ENCODE peak calls at places on chromosomes 16 and 17, in four cellular contexts. X is GM12878, Y is K562, G is H1. J is an unnamed sample.

GRCh38 chr16:2231016-2231931 is 5.0 kb upstream of the DNASE1L2 start:
- DNase-seq in Y (no peak), G (no peak), X (no peak), J (no peak)

GRCh38 chr17:18261146-18261515 is 669 bp downstream of the MIEF2 start:
- DNase-seq in Y (peak), X (no peak), G (peak), J (peak)

GRCh38 chr16:71421911-71422310 is 19.9 kb downstream of the TLE7 start:
- DNase-seq in Y (peak), X (no peak), G (peak), J (no peak)

GRCh38 chr17:62562656-62563055 is 64.8 kb upstream of the MRC2 start:
- DNase-seq in G (no peak), Y (no peak), X (no peak), J (peak)

GRCh38 chr16:869823-870641 is 69.5 kb upstream of the GNG13 start:
- DNase-seq in Y (no peak), G (no peak), X (no peak), J (no peak)

GRCh38 chr16:66266436-66267286 is 99.8 kb upstream of the CDH5 start:
- DNase-seq in Y (no peak), G (no peak), X (no peak), J (peak)

GRCh38 chr16:17367932-17368331 is 102.8 kb downstream of the XYLT1 start:
- DNase-seq in X (no peak), Y (peak), G (peak), J (peak)

GRCh38 chr16:10312784-10313724 is 72.8 kb upstream of the ATF7IP2 start:
- DNase-seq in X (peak), G (no peak), Y (no peak), J (no peak)

GRCh38 chr17:36507266-36507665 is 20.8 kb downstream of the ZNHIT3 start:
- DNase-seq in X (no peak), Y (no peak), G (no peak), J (no peak)

GRCh38 chr17:45812102-45812501 is 28.0 kb downstream of the CRHR1 start:
- DNase-seq in G (no peak), X (no peak), Y (peak), J (no peak)

GRCh38 chr17:14205992-14206461 is 30.6 kb downstream of the CDRT15 start:
- DNase-seq in X (no peak), Y (no peak), G (no peak), J (no peak)

GRCh38 chr16:67392301-67393059 is 818 bp downstream of the TPPP3 start:
- DNase-seq in X (no peak), G (no peak), Y (no peak), J (no peak)

GRCh38 chr16:49693445-49693844 is 162.5 kb downstream of the ZNF423 start:
- DNase-seq in Y (no peak), X (no peak), G (no peak), J (no peak)

GRCh38 chr17:2023692-2024571 is 1.2 kb downstream of the RTN4RL1 start:
- DNase-seq in G (peak), X (no peak), Y (peak), J (peak)

GRCh38 chr17:81961087-81961514 is at the start of gene NOTUM:
- DNase-seq in Y (peak), G (peak), X (no peak), J (peak)

GRCh38 chr17:32910769-32911168 is 17.2 kb upstream of the TMEM98 start:
- DNase-seq in X (no peak), G (no peak), Y (no peak), J (no peak)

GRCh38 chr17:17171991-17172939 is 33.9 kb downstream of the PLD6 start:
- DNase-seq in X (no peak), G (no peak), Y (peak), J (no peak)

GRCh38 chr17:34981538-34982241 is 1.4 kb downstream of the LIG3 start:
- DNase-seq in G (no peak), X (no peak), Y (peak), J (peak)

GRCh38 chr17:31596382-31597323 is 205.2 kb downstream of the RAB11FIP4 start:
- DNase-seq in X (peak), G (no peak), Y (no peak), J (peak)

GRCh38 chr16:3188925-3189825 is 1.2 kb downstream of the OR1F1 start:
- DNase-seq in G (peak), X (no peak), Y (peak), J (peak)

DNA sequence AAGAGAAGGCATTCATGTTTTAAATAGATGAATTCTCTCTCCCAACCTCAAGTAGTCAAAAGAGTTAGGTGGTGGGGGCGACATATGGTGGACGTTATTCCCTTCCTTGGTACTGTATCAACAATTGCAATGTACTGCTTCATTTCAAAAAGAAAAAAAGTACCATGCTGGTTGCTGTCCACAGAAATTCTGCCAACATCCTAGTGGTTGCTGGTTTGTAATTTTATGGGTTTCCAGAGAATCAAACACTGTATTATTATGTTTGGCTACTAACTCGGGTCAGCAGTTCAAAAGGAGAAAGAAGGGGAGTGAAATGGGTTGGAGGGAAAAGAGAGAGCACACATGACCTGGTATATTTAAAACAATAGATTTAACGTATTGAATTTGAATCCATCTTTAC is 61.1 kb upstream of the KCNJ16 start:
- DNase-seq in Y (no peak), X (no peak), G (no peak), J (no peak)
- TF ChIP-seq CHD1 in Y (no peak), X (no peak), G (no peak), J (no peak)

DNA sequence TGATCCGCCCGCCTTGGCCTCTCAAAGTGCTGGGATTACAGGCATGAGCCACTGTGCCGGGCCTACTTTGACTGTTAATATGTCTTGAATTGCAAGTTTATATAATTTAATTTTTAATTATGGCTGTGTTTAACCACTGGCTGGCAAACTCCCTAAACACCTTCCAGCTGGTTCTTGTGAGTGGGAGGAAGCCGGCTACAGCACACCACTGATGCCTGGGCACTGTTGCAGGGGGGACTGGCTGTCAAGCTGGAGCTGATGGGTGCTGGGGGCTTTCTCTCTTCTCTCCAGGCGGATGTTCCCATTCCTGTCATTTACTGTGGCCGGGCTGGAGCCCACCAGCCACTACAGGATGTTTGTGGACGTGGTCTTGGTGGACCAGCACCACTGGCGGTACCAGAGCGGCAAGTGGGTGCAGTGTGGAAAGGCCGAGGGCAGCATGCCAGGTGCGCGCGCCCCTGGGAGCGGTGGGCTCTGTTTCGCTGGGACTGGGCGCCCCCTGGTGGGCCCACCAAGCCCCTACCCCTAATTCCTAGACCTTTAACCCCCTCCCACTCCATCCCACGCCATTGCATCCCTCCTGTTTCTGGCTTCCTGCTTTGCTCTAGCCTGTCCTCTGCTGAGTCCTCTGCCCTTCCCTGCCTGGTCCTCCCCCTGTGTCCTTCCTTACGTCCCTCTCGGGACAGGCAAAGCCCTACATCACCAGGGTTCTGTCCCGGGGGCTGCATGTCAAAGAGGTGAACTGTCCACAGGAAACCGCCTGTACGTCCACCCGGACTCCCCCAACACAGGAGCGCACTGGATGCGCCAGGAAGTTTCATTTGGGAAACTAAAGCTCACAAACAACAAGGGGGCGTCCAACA is 9.5 kb downstream of the TBX21 start:
- DNase-seq in X (no peak), Y (peak), G (peak), J (no peak)
- TF ChIP-seq CHD1 in X (no peak), Y (no peak), G (no peak), J (no peak)

GRCh38 chr16:12959072-12959471 is 57.7 kb downstream of the SHISA9 start:
- DNase-seq in Y (no peak), X (no peak), G (no peak), J (no peak)

GRCh38 chr16:12961621-12962020 is 60.2 kb downstream of the SHISA9 start:
- DNase-seq in Y (no peak), G (no peak), X (no peak), J (no peak)

DNA sequence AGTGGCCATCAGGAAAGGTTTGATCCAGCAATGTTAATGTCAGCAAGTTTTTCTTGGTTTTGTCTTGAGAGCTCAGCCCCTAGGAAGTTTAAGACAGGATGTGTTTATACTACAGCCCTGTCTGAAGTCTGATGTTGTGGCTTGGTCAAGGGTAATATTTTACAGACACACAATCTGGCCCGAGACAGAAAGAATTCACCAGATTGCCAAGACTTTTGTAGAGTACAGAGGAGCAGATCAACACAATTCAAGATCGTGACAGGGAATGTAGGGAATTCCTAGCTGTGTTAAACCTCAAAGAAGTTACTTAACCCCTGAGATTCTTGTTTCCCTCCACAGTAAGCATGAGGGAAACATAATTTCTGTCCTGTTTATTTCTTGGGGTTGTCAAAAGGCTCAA is 63.1 kb downstream of the SHISA9 start:
- DNase-seq in X (no peak), G (no peak), Y (no peak), J (no peak)
- TF ChIP-seq CHD1 in X (no peak), G (no peak), Y (no peak), J (no peak)

DNA sequence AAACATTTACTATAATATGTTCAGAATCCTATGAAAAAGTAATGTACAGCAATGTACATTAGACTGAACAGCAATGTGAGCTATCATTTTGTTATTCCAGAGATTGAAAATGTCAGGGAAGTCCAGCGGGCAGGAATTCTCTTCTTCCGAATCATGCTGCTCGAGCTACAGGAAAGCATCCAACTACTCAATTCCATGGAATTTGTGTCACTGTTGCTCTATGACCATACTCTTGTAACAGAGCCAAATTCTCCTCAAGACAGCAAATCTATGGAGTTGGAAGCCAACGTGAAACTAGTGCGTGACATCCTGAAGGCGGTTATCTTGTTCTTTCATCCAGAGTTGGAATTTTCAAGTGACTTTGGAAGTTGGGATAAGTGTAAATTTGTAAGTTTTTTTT is 24.8 kb upstream of the NSRP1 start:
- DNase-seq in X (no peak), G (no peak), Y (no peak), J (peak)
- TF ChIP-seq CHD1 in X (no peak), G (no peak), Y (no peak), J (no peak)

J was measured in IMR-90.